ENCODE peak calls at places on chromosomes 3 and 15, in four cellular contexts. One of them, this sample, is unnamed.

GRCh38 chr3:158160958-158161357 is 51.1 kb downstream of the RSRC1 start:
- DNase-seq in stimulated activated naive CD8-positive, alpha-beta T cell treated with anti-CD3 and anti-CD28 coated beads, Interleukin-15, Interleukin-2, amounts not matched to agents 100 U/mL and 50 U/mL, for 24 hours: no peak
- DNase-seq in NCI-H774: no peak
- DNase-seq in GM13977: no peak
- DNase-seq in this sample: no peak

GRCh38 chr3:124886168-124887051 is 755 bp downstream of the ITGB5 start:
- DNase-seq in stimulated activated naive CD8-positive, alpha-beta T cell treated with anti-CD3 and anti-CD28 coated beads, Interleukin-15, Interleukin-2, amounts not matched to agents 100 U/mL and 50 U/mL, for 24 hours: peak
- DNase-seq in NCI-H774: no peak
- DNase-seq in GM13977: peak
- DNase-seq in this sample: peak

GRCh38 chr3:186596568-186597287 is 16.1 kb upstream of the AHSG start:
- DNase-seq in stimulated activated naive CD8-positive, alpha-beta T cell treated with anti-CD3 and anti-CD28 coated beads, Interleukin-15, Interleukin-2, amounts not matched to agents 100 U/mL and 50 U/mL, for 24 hours: no peak
- DNase-seq in NCI-H774: no peak
- DNase-seq in GM13977: no peak
- DNase-seq in this sample: no peak

GRCh38 chr3:9230596-9230995 is 18.9 kb downstream of the SRGAP3 start:
- DNase-seq in stimulated activated naive CD8-positive, alpha-beta T cell treated with anti-CD3 and anti-CD28 coated beads, Interleukin-15, Interleukin-2, amounts not matched to agents 100 U/mL and 50 U/mL, for 24 hours: no peak
- DNase-seq in NCI-H774: no peak
- DNase-seq in GM13977: no peak
- DNase-seq in this sample: no peak

GRCh38 chr3:127851899-127852298 is 29.6 kb upstream of the MGLL start:
- DNase-seq in stimulated activated naive CD8-positive, alpha-beta T cell treated with anti-CD3 and anti-CD28 coated beads, Interleukin-15, Interleukin-2, amounts not matched to agents 100 U/mL and 50 U/mL, for 24 hours: no peak
- DNase-seq in NCI-H774: no peak
- DNase-seq in GM13977: no peak
- DNase-seq in this sample: peak

GRCh38 chr3:149234671-149235245 is 13.1 kb upstream of the CP start:
- DNase-seq in stimulated activated naive CD8-positive, alpha-beta T cell treated with anti-CD3 and anti-CD28 coated beads, Interleukin-15, Interleukin-2, amounts not matched to agents 100 U/mL and 50 U/mL, for 24 hours: no peak
- DNase-seq in NCI-H774: no peak
- DNase-seq in GM13977: no peak
- DNase-seq in this sample: peak

GRCh38 chr3:156728267-156728985 is 54.0 kb downstream of the TIPARP start:
- DNase-seq in stimulated activated naive CD8-positive, alpha-beta T cell treated with anti-CD3 and anti-CD28 coated beads, Interleukin-15, Interleukin-2, amounts not matched to agents 100 U/mL and 50 U/mL, for 24 hours: no peak
- DNase-seq in NCI-H774: peak
- DNase-seq in GM13977: no peak
- DNase-seq in this sample: peak

GRCh38 chr3:195806211-195806915 is 5.4 kb downstream of the MUC4 start:
- DNase-seq in stimulated activated naive CD8-positive, alpha-beta T cell treated with anti-CD3 and anti-CD28 coated beads, Interleukin-15, Interleukin-2, amounts not matched to agents 100 U/mL and 50 U/mL, for 24 hours: no peak
- DNase-seq in NCI-H774: no peak
- DNase-seq in GM13977: no peak
- DNase-seq in this sample: no peak

GRCh38 chr3:150090877-150091276 is 120.2 kb upstream of the PFN2 start:
- DNase-seq in stimulated activated naive CD8-positive, alpha-beta T cell treated with anti-CD3 and anti-CD28 coated beads, Interleukin-15, Interleukin-2, amounts not matched to agents 100 U/mL and 50 U/mL, for 24 hours: no peak
- DNase-seq in NCI-H774: no peak
- DNase-seq in GM13977: no peak
- DNase-seq in this sample: no peak

GRCh38 chr3:130548356-130548755 is 31.4 kb downstream of the COL6A6 start:
- DNase-seq in stimulated activated naive CD8-positive, alpha-beta T cell treated with anti-CD3 and anti-CD28 coated beads, Interleukin-15, Interleukin-2, amounts not matched to agents 100 U/mL and 50 U/mL, for 24 hours: no peak
- DNase-seq in NCI-H774: no peak
- DNase-seq in GM13977: no peak
- DNase-seq in this sample: no peak

GRCh38 chr3:149572796-149573414 is 84.9 kb downstream of the WWTR1 start:
- DNase-seq in stimulated activated naive CD8-positive, alpha-beta T cell treated with anti-CD3 and anti-CD28 coated beads, Interleukin-15, Interleukin-2, amounts not matched to agents 100 U/mL and 50 U/mL, for 24 hours: no peak
- DNase-seq in NCI-H774: no peak
- DNase-seq in GM13977: no peak
- DNase-seq in this sample: no peak

GRCh38 chr15:66085128-66085527 is 168.4 kb downstream of the MEGF11 start:
- DNase-seq in stimulated activated naive CD8-positive, alpha-beta T cell treated with anti-CD3 and anti-CD28 coated beads, Interleukin-15, Interleukin-2, amounts not matched to agents 100 U/mL and 50 U/mL, for 24 hours: peak
- DNase-seq in NCI-H774: no peak
- DNase-seq in GM13977: no peak
- DNase-seq in this sample: no peak

GRCh38 chr15:92663250-92663951 is 7.8 kb upstream of the FAM174B start:
- DNase-seq in stimulated activated naive CD8-positive, alpha-beta T cell treated with anti-CD3 and anti-CD28 coated beads, Interleukin-15, Interleukin-2, amounts not matched to agents 100 U/mL and 50 U/mL, for 24 hours: peak
- DNase-seq in NCI-H774: no peak
- DNase-seq in GM13977: peak
- DNase-seq in this sample: no peak

GRCh38 chr15:25909325-25909724 is 46.2 kb upstream of the ATP10A start:
- DNase-seq in stimulated activated naive CD8-positive, alpha-beta T cell treated with anti-CD3 and anti-CD28 coated beads, Interleukin-15, Interleukin-2, amounts not matched to agents 100 U/mL and 50 U/mL, for 24 hours: no peak
- DNase-seq in NCI-H774: no peak
- DNase-seq in GM13977: no peak
- DNase-seq in this sample: no peak

GRCh38 chr3:12990781-12991480 is 82.3 kb downstream of the IQSEC1 start:
- DNase-seq in stimulated activated naive CD8-positive, alpha-beta T cell treated with anti-CD3 and anti-CD28 coated beads, Interleukin-15, Interleukin-2, amounts not matched to agents 100 U/mL and 50 U/mL, for 24 hours: no peak
- DNase-seq in NCI-H774: no peak
- DNase-seq in GM13977: no peak
- DNase-seq in this sample: no peak

GRCh38 chr15:62880278-62880677 is 162.3 kb upstream of the TPM1 start:
- DNase-seq in stimulated activated naive CD8-positive, alpha-beta T cell treated with anti-CD3 and anti-CD28 coated beads, Interleukin-15, Interleukin-2, amounts not matched to agents 100 U/mL and 50 U/mL, for 24 hours: no peak
- DNase-seq in NCI-H774: no peak
- DNase-seq in GM13977: no peak
- DNase-seq in this sample: no peak

This sample was measured in NCI-H146.